ENCODE peak calls at places on chromosomes 13 and 19, in six cellular contexts. One of them, this sample, is unnamed.

GRCh38 chr13:26707122-26708006 is 53.2 kb downstream of the GPR12 start:
- DNase-seq in GM23248: peak; percentile 73
- DNase-seq in breast epithelium: no peak
- DNase-seq in foreskin keratinocyte: peak; percentile 17
- DNase-seq in lower lobe of right lung: no peak
- DNase-seq in neuronal stem cell: peak; percentile 48
- DNase-seq in this sample: no peak

GRCh38 chr13:114007566-114007965 is 33.7 kb upstream of the C13orf46 start:
- DNase-seq in GM23248: no peak
- DNase-seq in neuronal stem cell: no peak
- DNase-seq in foreskin keratinocyte: no peak
- DNase-seq in breast epithelium: no peak
- DNase-seq in lower lobe of right lung: no peak
- DNase-seq in this sample: no peak

GRCh38 chr13:78040431-78040830 is 121.8 kb upstream of the EDNRB start:
- DNase-seq in GM23248: no peak
- DNase-seq in breast epithelium: no peak
- DNase-seq in neuronal stem cell: no peak
- DNase-seq in lower lobe of right lung: no peak
- DNase-seq in foreskin keratinocyte: no peak
- DNase-seq in this sample: no peak

GRCh38 chr19:50702870-50703829 is 16.5 kb downstream of the SHANK1 start:
- DNase-seq in lower lobe of right lung: no peak
- DNase-seq in breast epithelium: no peak
- DNase-seq in GM23248: peak; percentile 50
- DNase-seq in foreskin keratinocyte: no peak
- DNase-seq in neuronal stem cell: no peak
- DNase-seq in this sample: no peak

GRCh38 chr13:97878421-97879375 is 74.8 kb upstream of the IPO5 start:
- DNase-seq in neuronal stem cell: no peak
- DNase-seq in GM23248: no peak
- DNase-seq in lower lobe of right lung: no peak
- DNase-seq in foreskin keratinocyte: no peak
- DNase-seq in breast epithelium: no peak
- DNase-seq in this sample: no peak

GRCh38 chr13:29369060-29369743 is 226.3 kb downstream of the SLC7A1 start:
- DNase-seq in foreskin keratinocyte: no peak
- DNase-seq in lower lobe of right lung: no peak
- DNase-seq in neuronal stem cell: peak; percentile 50
- DNase-seq in breast epithelium: no peak
- DNase-seq in GM23248: peak; percentile 69
- DNase-seq in this sample: no peak

GRCh38 chr19:3968556-3969434 is 2.1 kb downstream of the DAPK3 start:
- DNase-seq in breast epithelium: peak; percentile 97
- DNase-seq in lower lobe of right lung: peak; percentile 81
- DNase-seq in neuronal stem cell: peak; percentile 97
- DNase-seq in GM23248: peak; percentile 98
- DNase-seq in foreskin keratinocyte: peak; percentile 96
- DNase-seq in this sample: peak; percentile 96

GRCh38 chr19:49042177-49042576 is 1.5 kb upstream of the CGB5 start:
- DNase-seq in foreskin keratinocyte: no peak
- DNase-seq in lower lobe of right lung: no peak
- DNase-seq in breast epithelium: no peak
- DNase-seq in neuronal stem cell: no peak
- DNase-seq in GM23248: peak; percentile 33
- DNase-seq in this sample: no peak

GRCh38 chr13:84418041-84418440 is 535.8 kb upstream of the SLITRK1 start:
- DNase-seq in foreskin keratinocyte: peak; percentile 41
- DNase-seq in breast epithelium: no peak
- DNase-seq in lower lobe of right lung: no peak
- DNase-seq in neuronal stem cell: no peak
- DNase-seq in GM23248: no peak
- DNase-seq in this sample: no peak

GRCh38 chr19:28257396-28257795 is 955.6 kb downstream of the UQCRFS1 start:
- DNase-seq in neuronal stem cell: no peak
- DNase-seq in foreskin keratinocyte: no peak
- DNase-seq in lower lobe of right lung: no peak
- DNase-seq in GM23248: no peak
- DNase-seq in breast epithelium: no peak
- DNase-seq in this sample: no peak

GRCh38 chr19:46998445-46999142 is 21.0 kb upstream of the NPAS1 start:
- DNase-seq in breast epithelium: no peak
- DNase-seq in foreskin keratinocyte: no peak
- DNase-seq in GM23248: no peak
- DNase-seq in neuronal stem cell: no peak
- DNase-seq in lower lobe of right lung: no peak
- DNase-seq in this sample: no peak

GRCh38 chr19:3479819-3480215 is 508 bp downstream of the SMIM24 start:
- DNase-seq in lower lobe of right lung: no peak
- DNase-seq in foreskin keratinocyte: no peak
- DNase-seq in breast epithelium: no peak
- DNase-seq in neuronal stem cell: no peak
- DNase-seq in GM23248: peak; percentile 58
- DNase-seq in this sample: no peak

GRCh38 chr19:50358483-50359431 is 6.7 kb downstream of the NAPSA start:
- DNase-seq in lower lobe of right lung: peak; percentile 73
- DNase-seq in breast epithelium: peak; percentile 54
- DNase-seq in GM23248: peak; percentile 17
- DNase-seq in neuronal stem cell: no peak
- DNase-seq in foreskin keratinocyte: no peak
- DNase-seq in this sample: no peak

GRCh38 chr19:1001538-1002166 is 1.4 kb downstream of the GRIN3B start:
- DNase-seq in neuronal stem cell: peak; percentile 65
- DNase-seq in breast epithelium: no peak
- DNase-seq in GM23248: peak; percentile 58
- DNase-seq in foreskin keratinocyte: no peak
- DNase-seq in lower lobe of right lung: peak; percentile 83
- DNase-seq in this sample: no peak

GRCh38 chr13:38624822-38625221 is 62.1 kb upstream of the FREM2 start:
- DNase-seq in breast epithelium: no peak
- DNase-seq in lower lobe of right lung: no peak
- DNase-seq in neuronal stem cell: no peak
- DNase-seq in GM23248: no peak
- DNase-seq in foreskin keratinocyte: no peak
- DNase-seq in this sample: no peak

GRCh38 chr13:50149932-50150331 is 134.7 kb downstream of the KCNRG start:
- DNase-seq in neuronal stem cell: no peak
- DNase-seq in breast epithelium: no peak
- DNase-seq in GM23248: no peak
- DNase-seq in lower lobe of right lung: no peak
- DNase-seq in foreskin keratinocyte: no peak
- DNase-seq in this sample: no peak

GRCh38 chr13:42495256-42495655 is 78.7 kb upstream of the TNFSF11 start:
- DNase-seq in breast epithelium: no peak
- DNase-seq in foreskin keratinocyte: no peak
- DNase-seq in GM23248: peak; percentile 13
- DNase-seq in lower lobe of right lung: no peak
- DNase-seq in neuronal stem cell: no peak
- DNase-seq in this sample: no peak

GRCh38 chr19:40443930-40444180 is 280 bp downstream of the SERTAD3 start:
- DNase-seq in foreskin keratinocyte: peak; percentile 32
- DNase-seq in GM23248: no peak
- DNase-seq in neuronal stem cell: peak; percentile 79
- DNase-seq in lower lobe of right lung: no peak
- DNase-seq in breast epithelium: no peak
- DNase-seq in this sample: no peak

GRCh38 chr13:112859817-112860190 is 109.2 kb upstream of the MCF2L start:
- DNase-seq in neuronal stem cell: no peak
- DNase-seq in lower lobe of right lung: no peak
- DNase-seq in GM23248: peak; percentile 12
- DNase-seq in foreskin keratinocyte: no peak
- DNase-seq in breast epithelium: no peak
- DNase-seq in this sample: no peak

GRCh38 chr13:43986395-43986794 is 106.7 kb downstream of the LACC1 start:
- DNase-seq in GM23248: no peak
- DNase-seq in neuronal stem cell: no peak
- DNase-seq in lower lobe of right lung: no peak
- DNase-seq in breast epithelium: no peak
- DNase-seq in foreskin keratinocyte: no peak
- DNase-seq in this sample: no peak

GRCh38 chr19:58558623-58559274 is 338 bp upstream of the UBE2M start:
- DNase-seq in lower lobe of right lung: peak; percentile 99
- DNase-seq in breast epithelium: peak; percentile 99
- DNase-seq in neuronal stem cell: peak; percentile 99
- DNase-seq in foreskin keratinocyte: peak; percentile 86
- DNase-seq in GM23248: peak; percentile 99
- DNase-seq in this sample: peak; percentile 98

GRCh38 chr13:36820222-36820621 is 1.2 kb downstream of the RFXAP start:
- DNase-seq in lower lobe of right lung: no peak
- DNase-seq in GM23248: peak; percentile 24
- DNase-seq in breast epithelium: no peak
- DNase-seq in foreskin keratinocyte: no peak
- DNase-seq in neuronal stem cell: no peak
- DNase-seq in this sample: no peak

GRCh38 chr13:93959796-93960533 is 519.5 kb downstream of the DCT start:
- DNase-seq in lower lobe of right lung: no peak
- DNase-seq in breast epithelium: no peak
- DNase-seq in neuronal stem cell: no peak
- DNase-seq in foreskin keratinocyte: no peak
- DNase-seq in GM23248: peak; percentile 31
- DNase-seq in this sample: no peak

GRCh38 chr19:934865-935422 is 9.1 kb downstream of the ARID3A start:
- DNase-seq in lower lobe of right lung: peak; percentile 95
- DNase-seq in foreskin keratinocyte: no peak
- DNase-seq in breast epithelium: peak; percentile 86
- DNase-seq in neuronal stem cell: no peak
- DNase-seq in GM23248: peak; percentile 71
- DNase-seq in this sample: no peak

GRCh38 chr13:71830736-71831135 is 36.3 kb downstream of the DACH1 start:
- DNase-seq in GM23248: no peak
- DNase-seq in breast epithelium: no peak
- DNase-seq in foreskin keratinocyte: no peak
- DNase-seq in neuronal stem cell: no peak
- DNase-seq in lower lobe of right lung: no peak
- DNase-seq in this sample: no peak

GRCh38 chr19:18742324-18742723 is 48.8 kb downstream of the COMP start:
- DNase-seq in lower lobe of right lung: no peak
- DNase-seq in foreskin keratinocyte: no peak
- DNase-seq in GM23248: no peak
- DNase-seq in neuronal stem cell: no peak
- DNase-seq in breast epithelium: no peak
- DNase-seq in this sample: no peak
- H3K27ac ChIP-seq in lower lobe of right lung: peak overlapping the region; percentile 26
- H3K27ac ChIP-seq in foreskin keratinocyte: no peak overlapping the region
- H3K27ac ChIP-seq in GM23248: no peak overlapping the region
- H3K27ac ChIP-seq in neuronal stem cell: no peak overlapping the region
- H3K27ac ChIP-seq in breast epithelium: no peak overlapping the region
- H3K27ac ChIP-seq in this sample: no peak overlapping the region

DNA sequence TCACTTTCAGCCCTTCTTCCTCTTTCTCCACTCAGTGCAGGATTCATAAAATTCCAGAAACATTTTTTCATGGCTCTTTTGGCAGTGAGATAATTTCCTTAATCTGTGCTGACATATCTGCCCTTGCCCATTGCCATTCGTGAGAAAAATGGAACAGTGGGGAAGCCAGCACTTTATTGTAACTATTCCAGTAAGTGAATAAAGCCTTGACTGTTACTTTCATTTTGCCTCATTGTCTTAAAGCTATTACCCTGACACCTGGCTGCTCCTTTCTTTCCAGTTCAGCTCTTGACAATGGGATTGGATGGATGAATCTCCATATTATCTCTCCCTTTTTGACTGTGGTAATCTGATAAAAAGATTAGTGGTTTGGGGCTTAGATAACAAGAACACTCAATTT is 1068.1 kb upstream of the PCDH20 start:
- DNase-seq in GM23248: no peak
- DNase-seq in lower lobe of right lung: no peak
- DNase-seq in foreskin keratinocyte: no peak
- DNase-seq in neuronal stem cell: no peak
- DNase-seq in breast epithelium: no peak
- DNase-seq in this sample: no peak
- H3K27ac ChIP-seq in GM23248: no peak overlapping the region
- H3K27ac ChIP-seq in lower lobe of right lung: no peak overlapping the region
- H3K27ac ChIP-seq in foreskin keratinocyte: no peak overlapping the region
- H3K27ac ChIP-seq in neuronal stem cell: no peak overlapping the region
- H3K27ac ChIP-seq in breast epithelium: no peak overlapping the region
- H3K27ac ChIP-seq in this sample: no peak overlapping the region

DNA sequence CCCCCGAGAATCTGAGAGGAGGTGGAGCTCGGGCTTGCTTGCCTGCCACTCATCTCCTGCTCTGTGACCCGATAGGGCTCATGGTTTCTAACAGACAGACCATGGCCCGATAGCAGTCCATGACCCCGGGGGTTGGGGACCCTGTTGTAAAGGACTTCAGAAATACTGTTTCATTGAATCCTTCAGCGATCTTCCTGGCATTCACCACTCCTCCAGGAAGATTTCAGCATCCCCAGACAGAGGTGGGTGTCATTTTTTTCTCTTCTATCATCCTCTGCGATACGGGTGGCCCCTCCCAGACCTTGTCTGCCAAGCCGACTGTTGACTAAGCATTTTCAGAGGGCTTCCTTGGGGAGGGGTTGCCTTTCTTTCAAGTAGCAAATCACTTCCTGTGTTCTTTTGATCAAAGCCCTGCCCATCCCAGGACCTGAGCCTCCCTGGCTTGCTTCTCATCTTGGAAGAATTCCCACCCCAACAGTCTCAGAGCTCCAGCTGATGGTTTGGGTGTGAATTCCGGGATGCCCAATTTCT is 1.7 kb downstream of the MYO1F start:
- DNase-seq in breast epithelium: no peak
- DNase-seq in neuronal stem cell: no peak
- DNase-seq in foreskin keratinocyte: no peak
- DNase-seq in GM23248: peak; percentile 65
- DNase-seq in lower lobe of right lung: no peak
- DNase-seq in this sample: no peak
- H3K27ac ChIP-seq in breast epithelium: no peak overlapping the region
- H3K27ac ChIP-seq in neuronal stem cell: no peak overlapping the region
- H3K27ac ChIP-seq in foreskin keratinocyte: no peak overlapping the region
- H3K27ac ChIP-seq in GM23248: peak overlapping the region; percentile 0
- H3K27ac ChIP-seq in lower lobe of right lung: peak overlapping the region; percentile 71
- H3K27ac ChIP-seq in this sample: no peak overlapping the region

GRCh38 chr19:16915734-16916133 is 26.9 kb downstream of the F2RL3 start:
- DNase-seq in GM23248: no peak
- DNase-seq in breast epithelium: no peak
- DNase-seq in foreskin keratinocyte: no peak
- DNase-seq in lower lobe of right lung: no peak
- DNase-seq in neuronal stem cell: no peak
- DNase-seq in this sample: no peak
- H3K27ac ChIP-seq in GM23248: no peak overlapping the region
- H3K27ac ChIP-seq in breast epithelium: no peak overlapping the region
- H3K27ac ChIP-seq in foreskin keratinocyte: no peak overlapping the region
- H3K27ac ChIP-seq in lower lobe of right lung: no peak overlapping the region
- H3K27ac ChIP-seq in neuronal stem cell: no peak overlapping the region
- H3K27ac ChIP-seq in this sample: no peak overlapping the region

GRCh38 chr13:32147193-32147592 is 115.6 kb downstream of the FRY start:
- DNase-seq in breast epithelium: no peak
- DNase-seq in foreskin keratinocyte: no peak
- DNase-seq in lower lobe of right lung: no peak
- DNase-seq in GM23248: no peak
- DNase-seq in neuronal stem cell: no peak
- DNase-seq in this sample: no peak

GRCh38 chr13:32153056-32153455 is 121.5 kb downstream of the FRY start:
- DNase-seq in foreskin keratinocyte: no peak
- DNase-seq in GM23248: peak; percentile 88
- DNase-seq in neuronal stem cell: no peak
- DNase-seq in lower lobe of right lung: no peak
- DNase-seq in breast epithelium: no peak
- DNase-seq in this sample: no peak

GRCh38 chr13:32150794-32151193 is 119.2 kb downstream of the FRY start:
- DNase-seq in foreskin keratinocyte: no peak
- DNase-seq in breast epithelium: peak; percentile 32
- DNase-seq in neuronal stem cell: no peak
- DNase-seq in lower lobe of right lung: no peak
- DNase-seq in GM23248: peak; percentile 71
- DNase-seq in this sample: peak; percentile 92

GRCh38 chr13:32147976-32148375 is 116.4 kb downstream of the FRY start:
- DNase-seq in lower lobe of right lung: no peak
- DNase-seq in neuronal stem cell: no peak
- DNase-seq in foreskin keratinocyte: no peak
- DNase-seq in GM23248: no peak
- DNase-seq in breast epithelium: no peak
- DNase-seq in this sample: no peak

GRCh38 chr13:32150239-32150638 is 118.7 kb downstream of the FRY start:
- DNase-seq in foreskin keratinocyte: no peak
- DNase-seq in GM23248: peak; percentile 38
- DNase-seq in breast epithelium: no peak
- DNase-seq in neuronal stem cell: no peak
- DNase-seq in lower lobe of right lung: no peak
- DNase-seq in this sample: no peak
- H3K27ac ChIP-seq in foreskin keratinocyte: no peak overlapping the region
- H3K27ac ChIP-seq in GM23248: peak overlapping the region; percentile 38
- H3K27ac ChIP-seq in breast epithelium: peak overlapping the region; percentile 58
- H3K27ac ChIP-seq in neuronal stem cell: no peak overlapping the region
- H3K27ac ChIP-seq in lower lobe of right lung: no peak overlapping the region
- H3K27ac ChIP-seq in this sample: peak overlapping the region; percentile 89

This sample was measured in coronary artery.